ENCODE peak calls at places on chromosomes 16 and 17, in ten cellular contexts. Y is H9, D is HCT116, Z is OCI-LY7, M is HepG2, P is PC-9, J is IMR-90, G is neural progenitor cell, A is A549, F is hepatocyte. C is an unnamed sample.

GRCh38 chr16:70255584-70255983 is 3.8 kb upstream of the EXOSC6 start:
- DNase-seq in Y (no peak), D (no peak), Z (no peak), M (no peak), P (no peak), J (no peak), G (no peak), A (no peak), F (no peak), C (no peak)

GRCh38 chr16:749010-749409 is 8.2 kb upstream of the CIAO3 start:
- DNase-seq in Y (no peak), D (no peak), Z (no peak), M (no peak), P (peak), J (peak), G (no peak), A (no peak), F (peak), C (no peak)

GRCh38 chr17:41527076-41528023 is 758 bp downstream of the KRT19 start:
- DNase-seq in Y (peak), D (no peak), Z (no peak), M (no peak), P (no peak), J (no peak), G (peak), A (no peak), F (peak), C (no peak)

GRCh38 chr17:14547016-14547415 is 246.1 kb downstream of the HS3ST3B1 start:
- DNase-seq in Y (no peak), D (no peak), Z (no peak), M (no peak), P (no peak), J (no peak), G (no peak), A (no peak), F (no peak), C (no peak)

GRCh38 chr16:78142784-78143183 is 43.3 kb downstream of the WWOX start:
- DNase-seq in Y (no peak), D (no peak), Z (no peak), M (no peak), P (no peak), J (no peak), G (no peak), A (no peak), F (no peak), C (no peak)

GRCh38 chr17:50301891-50302584 is 27.8 kb downstream of the TMEM92 start:
- DNase-seq in Y (no peak), D (no peak), Z (no peak), M (no peak), P (no peak), J (no peak), G (no peak), A (no peak), F (no peak), C (no peak)

GRCh38 chr17:43695968-43696865 is 34.5 kb upstream of the MEOX1 start:
- DNase-seq in Y (peak), D (no peak), Z (no peak), M (no peak), P (no peak), J (peak), G (no peak), A (no peak), F (no peak), C (no peak)

GRCh38 chr16:68987734-68988457 is 117.6 kb upstream of the HAS3 start:
- DNase-seq in Y (no peak), D (no peak), Z (no peak), M (no peak), P (no peak), J (no peak), G (no peak), A (no peak), F (no peak), C (no peak)

GRCh38 chr16:86982912-86983311 is 334.3 kb downstream of the C16orf95 start:
- DNase-seq in Y (no peak), D (no peak), Z (no peak), M (no peak), P (no peak), J (no peak), G (no peak), A (no peak), F (no peak), C (no peak)

GRCh38 chr17:17322516-17323510 is 19.6 kb downstream of the NT5M start:
- DNase-seq in Y (no peak), D (no peak), Z (no peak), M (no peak), P (no peak), J (no peak), G (no peak), A (no peak), F (no peak), C (no peak)

GRCh38 chr17:71511266-71511995 is 609.4 kb upstream of the SOX9 start:
- DNase-seq in Y (no peak), D (no peak), Z (no peak), M (no peak), P (no peak), J (no peak), G (no peak), A (no peak), F (peak), C (no peak)

GRCh38 chr17:41740506-41740905 is 6.1 kb upstream of the HAP1 start:
- DNase-seq in Y (no peak), D (no peak), Z (no peak), M (no peak), P (no peak), J (no peak), G (no peak), A (no peak), F (no peak), C (no peak)

GRCh38 chr16:89453662-89454321 is 36.6 kb downstream of the ANKRD11 start:
- DNase-seq in Y (no peak), D (no peak), Z (no peak), M (no peak), P (no peak), J (no peak), G (peak), A (peak), F (no peak), C (no peak)

GRCh38 chr17:42097691-42098661 is at the start of gene ZNF385C:
- DNase-seq in Y (peak), D (no peak), Z (no peak), M (no peak), P (no peak), J (no peak), G (peak), A (no peak), F (peak), C (no peak)

GRCh38 chr16:75311383-75311938 is 60.0 kb upstream of the BCAR1 start:
- DNase-seq in Y (no peak), D (no peak), Z (no peak), M (no peak), P (no peak), J (peak), G (no peak), A (no peak), F (no peak), C (no peak)

GRCh38 chr16:10088380-10088793 is 93.8 kb downstream of the GRIN2A start:
- DNase-seq in Y (no peak), D (no peak), Z (no peak), M (no peak), P (no peak), J (no peak), G (no peak), A (no peak), F (peak), C (no peak)

GRCh38 chr17:38324141-38324540 is 19.6 kb downstream of the GPR179 start:
- DNase-seq in Y (no peak), D (no peak), Z (no peak), M (no peak), P (no peak), J (no peak), G (no peak), A (no peak), F (peak), C (no peak)

GRCh38 chr17:45364531-45365390 is 47.9 kb upstream of the MAP3K14 start:
- DNase-seq in Y (peak), D (no peak), Z (peak), M (no peak), P (no peak), J (peak), G (peak), A (peak), F (no peak), C (no peak)

GRCh38 chr16:11896776-11897175 is 19.0 kb downstream of the GSPT1 start:
- DNase-seq in Y (no peak), D (no peak), Z (no peak), M (no peak), P (peak), J (peak), G (no peak), A (no peak), F (no peak), C (no peak)

GRCh38 chr17:16259926-16260325 is 42.9 kb downstream of the PIGL start:
- DNase-seq in Y (no peak), D (no peak), Z (no peak), M (no peak), P (no peak), J (no peak), G (no peak), A (no peak), F (no peak), C (no peak)

GRCh38 chr16:5851583-5851982 is 754.0 kb upstream of the EEF2KMT start:
- DNase-seq in Y (no peak), D (no peak), Z (no peak), M (no peak), P (peak), J (no peak), G (no peak), A (no peak), F (no peak), C (no peak)

GRCh38 chr17:49637050-49637449 is 40.8 kb downstream of the SPOP start:
- DNase-seq in Y (no peak), D (no peak), Z (no peak), M (no peak), P (no peak), J (peak), G (no peak), A (no peak), F (no peak), C (no peak)

GRCh38 chr16:3508736-3509135 is 7.9 kb downstream of the CLUAP1 start:
- DNase-seq in Y (peak), D (no peak), Z (no peak), M (no peak), P (no peak), J (no peak), G (no peak), A (no peak), F (no peak), C (no peak)

GRCh38 chr16:3501783-3502400 is 1.1 kb downstream of the CLUAP1 start:
- DNase-seq in Y (no peak), D (no peak), Z (no peak), M (no peak), P (no peak), J (no peak), G (no peak), A (no peak), F (no peak), C (no peak)

GRCh38 chr16:3498988-3499387 is 1.8 kb upstream of the CLUAP1 start:
- DNase-seq in Y (no peak), D (no peak), Z (no peak), M (no peak), P (no peak), J (no peak), G (no peak), A (no peak), F (no peak), C (no peak)

GRCh38 chr16:3497771-3498170 is 2.5 kb upstream of the C16orf90 start:
- DNase-seq in Y (no peak), D (no peak), Z (no peak), M (no peak), P (no peak), J (no peak), G (no peak), A (no peak), F (no peak), C (no peak)

DNA sequence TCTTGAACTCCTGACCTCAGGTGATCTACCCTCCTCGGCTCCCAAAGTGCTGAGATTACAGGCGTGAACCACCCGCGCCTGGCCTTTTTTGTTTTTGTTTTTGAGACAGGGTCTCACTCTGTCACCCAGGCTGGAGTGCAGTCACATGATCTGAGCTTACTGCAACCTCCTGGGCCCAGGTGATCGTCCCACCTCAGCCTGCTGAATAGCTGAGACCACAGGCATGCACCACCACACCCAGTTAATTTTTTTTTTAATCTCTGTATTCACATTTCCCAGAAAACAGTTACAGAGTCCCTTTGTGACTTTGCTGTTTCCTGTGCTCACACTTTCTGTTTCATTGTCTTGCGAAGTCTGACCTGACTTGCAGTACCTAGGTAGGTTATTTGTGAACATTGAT is 2.7 kb downstream of the CLUAP1 start:
- DNase-seq in Y (no peak), D (no peak), Z (peak), M (no peak), P (peak), J (no peak), G (no peak), A (no peak), F (no peak), C (no peak)
- H3K4me2 ChIP-seq in Y (no peak), D (peak), Z (peak), M (no peak), P (no peak), J (no peak), G (no peak), A (no peak), F (no peak), C (no peak)

DNA sequence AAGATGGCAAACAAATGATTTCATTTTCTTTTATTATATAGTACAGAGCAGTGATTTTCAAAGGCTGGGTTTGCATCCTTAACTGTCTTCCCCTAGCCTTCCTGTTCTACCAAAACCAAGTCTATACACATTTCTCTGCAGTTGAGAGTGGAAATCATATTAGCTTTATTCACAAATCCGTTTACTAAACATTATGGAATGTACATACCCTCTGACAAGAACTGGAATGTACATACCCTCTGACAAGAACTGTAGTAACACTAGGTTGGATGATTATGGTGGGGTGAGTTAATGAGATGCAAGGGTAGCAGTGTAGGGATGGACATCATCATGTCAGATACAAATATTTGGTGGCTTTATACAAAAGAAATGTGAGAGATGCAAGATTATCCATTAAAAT is 154.9 kb downstream of the CYB561 start:
- DNase-seq in Y (no peak), D (no peak), Z (no peak), M (no peak), P (no peak), J (no peak), G (no peak), A (no peak), F (no peak), C (no peak)
- H3K4me2 ChIP-seq in Y (no peak), D (no peak), Z (no peak), M (no peak), P (no peak), J (no peak), G (no peak), A (no peak), F (no peak), C (no peak)

GRCh38 chr17:80082403-80083135 is 18.8 kb upstream of the GAA start:
- DNase-seq in Y (peak), D (peak), Z (peak), M (peak), P (no peak), J (peak), G (peak), A (peak), F (peak), C (no peak)

GRCh38 chr17:80086081-80086480 is 15.3 kb upstream of the GAA start:
- DNase-seq in Y (no peak), D (no peak), Z (no peak), M (peak), P (no peak), J (no peak), G (no peak), A (no peak), F (no peak), C (no peak)

GRCh38 chr17:80081596-80081995 is 19.8 kb upstream of the GAA start:
- DNase-seq in Y (no peak), D (no peak), Z (no peak), M (no peak), P (no peak), J (no peak), G (no peak), A (no peak), F (no peak), C (no peak)

GRCh38 chr17:80084773-80085172 is 16.6 kb upstream of the GAA start:
- DNase-seq in Y (no peak), D (no peak), Z (no peak), M (no peak), P (no peak), J (no peak), G (no peak), A (no peak), F (no peak), C (no peak)

GRCh38 chr17:80083136-80083661 is 18.2 kb upstream of the GAA start:
- DNase-seq in Y (no peak), D (no peak), Z (no peak), M (no peak), P (no peak), J (no peak), G (no peak), A (no peak), F (no peak), C (no peak)
- H3K4me2 ChIP-seq in Y (no peak), D (peak), Z (no peak), M (peak), P (peak), J (no peak), G (no peak), A (peak), F (peak), C (peak)

GRCh38 chr16:57474671-57475661 is 11.3 kb downstream of the DOK4 start:
- DNase-seq in Y (peak), D (no peak), Z (no peak), M (no peak), P (no peak), J (no peak), G (no peak), A (no peak), F (no peak), C (no peak)

GRCh38 chr16:57475711-57476339 is 10.5 kb downstream of the DOK4 start:
- DNase-seq in Y (peak), D (peak), Z (peak), M (peak), P (no peak), J (peak), G (peak), A (peak), F (peak), C (no peak)

GRCh38 chr16:57477531-57478202 is 8.6 kb downstream of the DOK4 start:
- DNase-seq in Y (no peak), D (no peak), Z (no peak), M (no peak), P (no peak), J (no peak), G (peak), A (no peak), F (no peak), C (no peak)

GRCh38 chr16:57478396-57479024 is 7.8 kb downstream of the DOK4 start:
- DNase-seq in Y (no peak), D (no peak), Z (no peak), M (no peak), P (no peak), J (no peak), G (no peak), A (no peak), F (no peak), C (no peak)

DNA sequence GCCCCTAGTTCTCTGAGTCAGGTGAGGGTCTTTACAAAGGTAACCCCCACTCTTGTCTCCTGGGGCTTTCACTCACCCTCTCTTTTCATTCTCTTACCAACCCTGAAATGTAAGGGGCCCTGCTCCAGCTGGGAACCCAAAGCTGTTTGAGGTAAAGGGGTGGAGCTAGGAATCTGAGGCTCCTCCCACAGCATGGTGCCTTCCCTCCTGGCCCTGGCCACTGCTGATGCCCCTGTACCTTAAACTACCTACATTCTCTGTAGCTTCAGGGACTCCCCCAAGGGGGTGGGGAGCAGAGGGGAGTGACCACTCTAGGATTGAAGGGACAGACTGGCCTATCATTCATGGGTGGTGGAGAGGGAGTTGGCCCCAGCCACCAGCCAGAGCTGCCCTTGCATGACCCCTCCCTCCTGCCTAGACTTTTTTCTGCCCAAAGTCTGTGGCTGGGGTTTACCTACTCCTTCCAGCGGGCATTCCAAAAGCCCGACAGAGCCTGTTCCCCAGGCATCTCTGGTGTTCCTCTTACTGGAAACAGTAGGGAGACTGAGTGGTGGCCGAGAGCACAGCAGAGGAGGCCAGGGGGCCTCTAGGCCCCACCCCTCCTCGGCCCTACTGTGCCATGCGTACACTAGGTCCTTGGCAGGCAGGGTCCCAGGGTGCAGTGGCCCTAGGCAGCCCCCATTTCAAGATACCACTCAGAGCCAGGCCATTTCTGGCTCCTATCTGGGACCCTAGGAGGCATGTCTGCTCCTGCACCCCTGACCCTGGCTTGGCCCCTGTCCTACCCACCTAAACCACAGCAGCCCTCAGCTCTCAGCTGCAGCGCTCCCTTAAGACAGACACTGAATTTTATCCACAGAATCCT is 9.5 kb downstream of the DOK4 start:
- DNase-seq in Y (peak), D (no peak), Z (no peak), M (no peak), P (no peak), J (no peak), G (no peak), A (no peak), F (no peak), C (no peak)
- H3K4me2 ChIP-seq in Y (no peak), D (peak), Z (peak), M (peak), P (no peak), J (no peak), G (peak), A (peak), F (peak), C (no peak)

DNA sequence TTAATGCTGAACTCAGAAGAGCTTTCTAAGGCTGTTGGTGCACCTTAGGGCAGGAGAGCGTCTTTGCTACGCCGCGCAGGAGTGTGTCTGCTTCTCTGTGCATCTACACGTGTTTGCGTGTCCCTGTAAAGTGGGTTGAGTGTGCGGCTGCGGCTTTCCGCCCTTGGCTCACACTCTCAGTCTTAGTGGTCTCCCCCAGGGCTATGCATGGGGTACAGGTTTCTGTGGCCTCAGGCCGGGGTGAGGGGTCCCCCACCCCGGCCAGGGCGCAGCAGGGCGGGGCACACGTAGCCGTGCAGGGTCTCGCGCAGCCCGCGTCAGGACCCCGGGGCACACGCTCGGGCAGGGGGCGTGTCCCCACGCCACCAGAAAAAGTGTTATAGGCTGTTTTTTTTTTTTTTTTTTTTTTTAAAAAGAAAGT is 710 bp upstream of the TENT4B start:
- DNase-seq in Y (no peak), D (no peak), Z (no peak), M (no peak), P (no peak), J (no peak), G (no peak), A (peak), F (peak), C (no peak)
- H3K4me2 ChIP-seq in Y (peak), D (peak), Z (peak), M (peak), P (peak), J (peak), G (peak), A (peak), F (peak), C (peak)

DNA sequence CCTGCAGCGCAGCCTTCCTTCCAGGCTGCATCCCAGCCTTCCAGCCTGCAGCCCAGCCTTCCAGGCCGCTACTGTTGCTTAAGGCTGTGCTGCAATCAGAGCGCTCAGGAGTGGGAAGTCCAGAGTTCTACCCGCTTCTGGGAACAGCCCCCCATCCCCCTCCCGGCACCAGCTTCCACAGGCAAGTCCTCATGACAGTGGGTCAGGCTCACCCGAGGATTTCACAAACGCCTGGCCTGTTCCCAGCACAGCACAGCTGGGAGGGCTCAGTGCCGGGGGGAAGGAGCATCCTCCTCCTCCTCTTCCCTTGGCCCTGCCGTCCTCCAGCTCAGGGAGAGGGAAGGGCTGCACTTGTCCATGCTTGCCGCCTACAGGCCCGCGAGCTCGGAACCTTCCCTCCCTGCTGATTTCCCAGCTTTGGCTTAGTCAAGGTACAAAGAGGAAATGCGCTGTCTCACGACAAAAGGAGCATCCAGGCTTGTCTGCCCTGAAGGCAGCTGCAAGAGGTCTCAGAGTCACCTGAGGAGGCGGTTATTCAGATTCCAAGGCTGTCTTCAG is 8.3 kb downstream of the SOCS3 start:
- DNase-seq in Y (peak), D (no peak), Z (no peak), M (peak), P (no peak), J (peak), G (peak), A (peak), F (peak), C (peak)
- H3K4me2 ChIP-seq in Y (peak), D (peak), Z (no peak), M (peak), P (peak), J (peak), G (peak), A (peak), F (peak), C (peak)